ENCODE peak calls at places on chromosomes 16 and 17, in four cellular contexts. J is tibial nerve, I is foreskin keratinocyte, L is adrenal gland. N is an unnamed sample.

GRCh38 chr17:10013360-10014112 is 108.5 kb upstream of the RCVRN start:
- DNase-seq in J (no peak), I (no peak), L (peak; percentile 60), N (no peak)

GRCh38 chr17:55895112-55895759 is 144.4 kb downstream of the PCTP start:
- DNase-seq in J (no peak), I (no peak), L (no peak), N (no peak)

GRCh38 chr17:70059076-70059475 is 15.9 kb upstream of the KCNJ16 start:
- DNase-seq in J (no peak), I (no peak), L (no peak), N (no peak)

GRCh38 chr16:23132921-23133532 is 16.2 kb downstream of the USP31 start:
- DNase-seq in J (no peak), I (peak; percentile 52), L (no peak), N (no peak)

GRCh38 chr17:5565808-5566207 is 18.5 kb downstream of the NLRP1 start:
- DNase-seq in J (no peak), I (no peak), L (no peak), N (no peak)

GRCh38 chr17:65690626-65691310 is 129.3 kb upstream of the AXIN2 start:
- DNase-seq in J (no peak), I (no peak), L (no peak), N (no peak)

GRCh38 chr16:19589771-19590302 is 34.3 kb downstream of the VPS35L start:
- DNase-seq in J (no peak), I (no peak), L (no peak), N (no peak)

GRCh38 chr16:4612977-4613635 is 1.6 kb downstream of the UBALD1 start:
- DNase-seq in J (no peak), I (no peak), L (no peak), N (no peak)

GRCh38 chr16:27472091-27473020 is 70.4 kb downstream of the IL21R start:
- DNase-seq in J (no peak), I (no peak), L (no peak), N (no peak)

GRCh38 chr17:60646701-60647100 is 30.9 kb upstream of the BCAS3 start:
- DNase-seq in J (no peak), I (no peak), L (no peak), N (no peak)

GRCh38 chr17:77781536-77781935 is 177.0 kb upstream of the TNRC6C start:
- DNase-seq in J (no peak), I (no peak), L (no peak), N (no peak)

GRCh38 chr17:50303051-50303450 is 28.8 kb downstream of the TMEM92 start:
- DNase-seq in J (no peak), I (no peak), L (no peak), N (no peak)

GRCh38 chr17:68198931-68199836 is 48.7 kb upstream of the AMZ2 start:
- DNase-seq in J (no peak), I (no peak), L (no peak), N (no peak)

GRCh38 chr17:82332669-82333278 is 792 bp downstream of the SECTM1 start:
- DNase-seq in J (no peak), I (peak; percentile 37), L (peak; percentile 69), N (no peak)

GRCh38 chr16:70267516-70267915 is 15.8 kb upstream of the EXOSC6 start:
- DNase-seq in J (no peak), I (no peak), L (peak; percentile 38), N (no peak)

GRCh38 chr17:1627987-1628855 is at the start of gene SLC43A2:
- DNase-seq in J (peak; percentile 69), I (peak; percentile 64), L (peak; percentile 67), N (peak; percentile 59)

GRCh38 chr16:27972500-27972899 is 91.0 kb downstream of the GSG1L start:
- DNase-seq in J (no peak), I (peak; percentile 36), L (no peak), N (peak; percentile 32)

DNA sequence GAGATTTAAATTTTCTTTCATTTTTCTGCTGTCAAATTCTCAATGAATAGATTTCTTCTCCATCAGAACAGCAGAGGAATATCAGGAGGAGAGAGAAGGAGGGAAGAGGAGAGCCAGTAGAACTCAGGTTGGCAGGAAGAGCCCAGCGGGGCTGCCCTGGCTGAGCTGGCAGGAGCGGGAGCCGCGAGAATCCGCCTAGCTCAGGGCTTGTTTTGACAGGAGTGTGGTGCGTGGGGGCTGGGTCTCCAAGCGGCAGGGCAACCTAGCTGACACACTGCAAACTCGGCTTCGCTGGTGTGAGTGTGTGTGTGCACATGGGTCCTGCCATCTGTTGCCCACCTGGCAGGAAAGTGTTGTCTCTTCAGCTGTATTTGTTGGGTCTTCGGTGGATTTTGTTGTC is 27.9 kb upstream of the BCAR1 start:
- DNase-seq in J (no peak), I (peak; percentile 52), L (no peak), N (no peak)
- H3K27ac ChIP-seq in J (no peak overlapping the region), I (no peak overlapping the region), L (no peak overlapping the region), N (no peak overlapping the region)

GRCh38 chr17:7579001-7579838 is at the start of gene CD68:
- DNase-seq in J (no peak), I (peak; percentile 92), L (peak; percentile 91), N (peak; percentile 16)

GRCh38 chr17:7576432-7576937 is 3.0 kb upstream of the CD68 start:
- DNase-seq in J (no peak), I (no peak), L (no peak), N (no peak)

GRCh38 chr17:7575959-7576358 is 3.5 kb upstream of the CD68 start:
- DNase-seq in J (no peak), I (no peak), L (no peak), N (no peak)

GRCh38 chr17:7575481-7575883 is 4.0 kb upstream of the CD68 start:
- DNase-seq in J (no peak), I (no peak), L (no peak), N (no peak)

GRCh38 chr17:7577327-7578199 is 1.9 kb upstream of the CD68 start:
- DNase-seq in J (no peak), I (no peak), L (peak; percentile 16), N (no peak)
- H3K27ac ChIP-seq in J (peak overlapping the region; percentile 97), I (no peak overlapping the region), L (peak overlapping the region; percentile 96), N (no peak overlapping the region)

DNA sequence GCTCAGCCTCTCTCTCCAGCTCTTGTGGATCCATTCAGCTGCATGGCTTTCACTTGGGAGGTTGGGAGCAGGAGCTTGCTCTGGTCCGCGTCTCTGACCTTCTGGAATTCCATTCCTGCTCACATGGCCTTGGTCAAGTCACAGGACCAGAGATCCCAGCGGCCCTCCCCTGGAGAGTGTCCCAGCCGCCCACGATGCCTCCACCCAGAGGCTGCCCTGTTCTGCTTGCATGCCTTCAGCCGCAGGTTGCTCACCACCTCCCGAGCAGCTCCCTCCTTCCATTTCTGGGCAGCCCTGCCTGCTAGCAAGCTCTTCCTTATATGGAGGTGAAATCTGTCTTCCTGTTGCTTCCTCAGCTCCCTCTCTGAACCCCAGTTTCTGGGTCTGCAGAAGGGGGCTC is 32.6 kb downstream of the RAI1 start:
- DNase-seq in J (no peak), I (no peak), L (peak; percentile 83), N (no peak)
- H3K27ac ChIP-seq in J (peak overlapping the region; percentile 63), I (no peak overlapping the region), L (peak overlapping the region; percentile 73), N (no peak overlapping the region)

DNA sequence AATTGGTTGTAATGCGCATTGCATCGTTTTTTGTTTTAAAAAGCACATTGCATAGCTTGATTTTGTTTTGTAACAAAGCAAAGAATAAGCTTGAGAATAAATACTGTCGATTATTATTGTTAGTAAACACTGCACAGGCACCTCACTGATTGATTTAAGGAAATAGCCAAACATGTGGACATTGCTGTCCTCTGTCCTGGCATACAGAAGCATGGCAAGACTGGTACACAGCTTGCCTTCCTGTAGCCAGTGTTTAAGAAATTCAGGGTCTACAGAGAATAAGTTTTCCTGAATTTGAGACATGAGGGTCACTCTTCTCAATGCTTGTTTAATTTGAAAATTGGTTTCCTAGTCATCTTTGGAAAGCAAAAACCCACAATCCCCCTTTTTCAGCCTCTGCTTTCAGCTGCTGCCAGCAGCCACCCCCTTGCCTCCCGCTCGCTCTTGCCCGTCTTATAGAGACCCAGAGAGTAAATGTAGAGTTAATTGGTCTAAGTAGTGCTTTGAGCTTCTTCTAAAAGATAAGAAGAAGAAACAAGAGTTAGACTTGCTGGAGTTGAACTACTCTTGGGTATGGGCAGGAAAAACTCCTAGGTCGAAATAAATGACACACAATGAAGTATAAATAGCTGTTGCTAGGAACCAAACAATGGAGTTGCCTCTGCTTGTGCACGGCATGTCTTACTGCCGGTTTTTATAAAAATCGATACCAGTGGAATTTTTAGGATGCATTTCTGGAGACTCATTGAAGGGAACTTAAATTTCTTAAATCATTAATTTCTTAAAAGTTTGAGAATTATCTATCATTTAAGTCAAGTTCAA is 116.6 kb downstream of the MRTFB start:
- DNase-seq in J (no peak), I (no peak), L (no peak), N (no peak)
- H3K27ac ChIP-seq in J (no peak overlapping the region), I (no peak overlapping the region), L (no peak overlapping the region), N (no peak overlapping the region)

GRCh38 chr17:20189322-20189721 is 180.2 kb downstream of the SPECC1 start:
- DNase-seq in J (no peak), I (peak; percentile 65), L (peak; percentile 50), N (no peak)

GRCh38 chr17:20190605-20191004 is 181.4 kb downstream of the SPECC1 start:
- DNase-seq in J (no peak), I (no peak), L (no peak), N (no peak)

GRCh38 chr17:20187049-20187448 is 177.9 kb downstream of the SPECC1 start:
- DNase-seq in J (no peak), I (no peak), L (no peak), N (no peak)

GRCh38 chr17:20189979-20190378 is 180.8 kb downstream of the SPECC1 start:
- DNase-seq in J (no peak), I (no peak), L (no peak), N (no peak)

DNA sequence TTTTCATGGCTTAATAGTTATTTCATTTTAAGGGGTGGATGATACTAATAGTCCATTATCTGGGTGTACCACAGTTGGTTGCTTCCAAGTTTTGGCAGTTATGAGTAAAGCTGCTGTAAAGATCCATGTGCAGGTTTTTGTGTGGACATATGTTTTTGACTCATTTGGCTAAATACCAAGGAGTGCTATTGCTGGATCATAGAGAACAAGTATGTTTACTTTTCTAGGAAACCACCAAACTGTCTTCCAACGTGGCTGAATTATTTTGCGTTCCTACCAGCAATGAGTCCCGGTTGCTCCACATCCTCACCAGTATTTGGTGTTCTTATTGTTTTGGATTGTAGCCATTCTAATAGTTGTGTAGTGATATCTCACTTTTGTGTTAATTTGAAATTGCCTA is 181.9 kb downstream of the SPECC1 start:
- DNase-seq in J (no peak), I (peak; percentile 84), L (no peak), N (no peak)
- H3K27ac ChIP-seq in J (peak overlapping the region; percentile 84), I (no peak overlapping the region), L (no peak overlapping the region), N (no peak overlapping the region)

GRCh38 chr17:47949951-47950350 is 7.7 kb downstream of the PRR15L start:
- DNase-seq in J (no peak), I (no peak), L (no peak), N (no peak)
- H3K27ac ChIP-seq in J (peak overlapping the region; percentile 79), I (peak overlapping the region; percentile 59), L (peak overlapping the region; percentile 86), N (no peak overlapping the region)

GRCh38 chr16:683396-684066 is 603 bp downstream of the JMJD8 start:
- DNase-seq in J (no peak), I (peak; percentile 36), L (no peak), N (no peak)
- H3K27ac ChIP-seq in J (no peak overlapping the region), I (no peak overlapping the region), L (peak overlapping the region; percentile 81), N (peak overlapping the region; percentile 75)

GRCh38 chr16:58020628-58021521 is 4.7 kb upstream of the MMP15 start:
- DNase-seq in J (peak; percentile 54), I (peak; percentile 20), L (peak; percentile 43), N (peak; percentile 24)

GRCh38 chr16:58018803-58019202 is 6.8 kb upstream of the MMP15 start:
- DNase-seq in J (no peak), I (no peak), L (no peak), N (no peak)

GRCh38 chr16:58021661-58022551 is 3.6 kb upstream of the MMP15 start:
- DNase-seq in J (no peak), I (peak; percentile 56), L (no peak), N (no peak)

GRCh38 chr16:58022601-58023371 is 2.8 kb upstream of the MMP15 start:
- DNase-seq in J (peak; percentile 54), I (peak; percentile 52), L (peak; percentile 82), N (no peak)

GRCh38 chr16:58019866-58020538 is 5.6 kb upstream of the MMP15 start:
- DNase-seq in J (no peak), I (no peak), L (no peak), N (no peak)
- H3K27ac ChIP-seq in J (no peak overlapping the region), I (no peak overlapping the region), L (no peak overlapping the region), N (no peak overlapping the region)

N was measured in effector memory CD4-positive, alpha-beta T cell.